ENCODE peak calls at places on chromosomes 2 and 18, in four cellular contexts. One of them, this sample, is unnamed.

GRCh38 chr2:67840460-67841068 is 222.2 kb downstream of the C1D start:
- DNase-seq in astrocyte of the spinal cord: peak
- DNase-seq in heart left ventricle: peak
- DNase-seq in fibroblast of villous mesenchyme: peak
- DNase-seq in this sample: peak

GRCh38 chr18:46260879-46261143 is 156.6 kb downstream of the HAUS1 start:
- DNase-seq in astrocyte of the spinal cord: peak
- DNase-seq in heart left ventricle: no peak
- DNase-seq in fibroblast of villous mesenchyme: no peak
- DNase-seq in this sample: no peak

GRCh38 chr2:145740302-145740701 is 1220.4 kb upstream of the ZEB2 start:
- DNase-seq in astrocyte of the spinal cord: no peak
- DNase-seq in heart left ventricle: no peak
- DNase-seq in fibroblast of villous mesenchyme: no peak
- DNase-seq in this sample: no peak

GRCh38 chr18:45386256-45386655 is 229.0 kb upstream of the SLC14A2 start:
- DNase-seq in astrocyte of the spinal cord: peak
- DNase-seq in heart left ventricle: no peak
- DNase-seq in fibroblast of villous mesenchyme: peak
- DNase-seq in this sample: no peak

GRCh38 chr18:48835119-48835518 is 115.6 kb downstream of the SMAD7 start:
- DNase-seq in astrocyte of the spinal cord: no peak
- DNase-seq in heart left ventricle: no peak
- DNase-seq in fibroblast of villous mesenchyme: no peak
- DNase-seq in this sample: no peak

GRCh38 chr2:226137201-226137811 is 662.3 kb downstream of the IRS1 start:
- DNase-seq in astrocyte of the spinal cord: no peak
- DNase-seq in heart left ventricle: no peak
- DNase-seq in fibroblast of villous mesenchyme: no peak
- DNase-seq in this sample: no peak

GRCh38 chr2:179946346-179946745 is 60.8 kb downstream of the CWC22 start:
- DNase-seq in astrocyte of the spinal cord: no peak
- DNase-seq in heart left ventricle: no peak
- DNase-seq in fibroblast of villous mesenchyme: no peak
- DNase-seq in this sample: no peak

GRCh38 chr2:226611944-226612318 is 187.7 kb downstream of the IRS1 start:
- DNase-seq in astrocyte of the spinal cord: peak
- DNase-seq in heart left ventricle: no peak
- DNase-seq in fibroblast of villous mesenchyme: peak
- DNase-seq in this sample: no peak

GRCh38 chr2:224111576-224111975 is 72.5 kb upstream of the SERPINE2 start:
- DNase-seq in astrocyte of the spinal cord: peak
- DNase-seq in heart left ventricle: peak
- DNase-seq in fibroblast of villous mesenchyme: no peak
- DNase-seq in this sample: no peak

GRCh38 chr2:176174382-176174834 is 14.1 kb upstream of the HOXD1 start:
- DNase-seq in astrocyte of the spinal cord: no peak
- DNase-seq in heart left ventricle: no peak
- DNase-seq in fibroblast of villous mesenchyme: peak
- DNase-seq in this sample: no peak

GRCh38 chr2:17962874-17963273 is 84.4 kb downstream of the KCNS3 start:
- DNase-seq in astrocyte of the spinal cord: no peak
- DNase-seq in heart left ventricle: no peak
- DNase-seq in fibroblast of villous mesenchyme: peak
- DNase-seq in this sample: no peak

GRCh38 chr2:53519925-53520629 is 247.5 kb upstream of the CHAC2 start:
- DNase-seq in astrocyte of the spinal cord: no peak
- DNase-seq in heart left ventricle: no peak
- DNase-seq in fibroblast of villous mesenchyme: no peak
- DNase-seq in this sample: no peak

GRCh38 chr2:162706770-162707169 is 131.8 kb downstream of the KCNH7 start:
- DNase-seq in astrocyte of the spinal cord: no peak
- DNase-seq in heart left ventricle: no peak
- DNase-seq in fibroblast of villous mesenchyme: no peak
- DNase-seq in this sample: no peak

GRCh38 chr2:19070866-19071265 is 287.6 kb downstream of the OSR1 start:
- DNase-seq in astrocyte of the spinal cord: no peak
- DNase-seq in heart left ventricle: no peak
- DNase-seq in fibroblast of villous mesenchyme: no peak
- DNase-seq in this sample: no peak

GRCh38 chr2:75464348-75464946 is 96.3 kb downstream of the EVA1A start:
- DNase-seq in astrocyte of the spinal cord: peak
- DNase-seq in heart left ventricle: no peak
- DNase-seq in fibroblast of villous mesenchyme: peak
- DNase-seq in this sample: no peak

GRCh38 chr18:8673276-8674209 is 31.8 kb upstream of the MTCL1 start:
- DNase-seq in astrocyte of the spinal cord: no peak
- DNase-seq in heart left ventricle: no peak
- DNase-seq in fibroblast of villous mesenchyme: no peak
- DNase-seq in this sample: no peak

GRCh38 chr2:229246334-229246733 is 24.8 kb downstream of the PID1 start:
- DNase-seq in astrocyte of the spinal cord: no peak
- DNase-seq in heart left ventricle: no peak
- DNase-seq in fibroblast of villous mesenchyme: no peak
- DNase-seq in this sample: no peak
- H3K4me3 ChIP-seq in astrocyte of the spinal cord: no peak
- H3K4me3 ChIP-seq in heart left ventricle: no peak
- H3K4me3 ChIP-seq in fibroblast of villous mesenchyme: no peak
- H3K4me3 ChIP-seq in this sample: no peak

DNA sequence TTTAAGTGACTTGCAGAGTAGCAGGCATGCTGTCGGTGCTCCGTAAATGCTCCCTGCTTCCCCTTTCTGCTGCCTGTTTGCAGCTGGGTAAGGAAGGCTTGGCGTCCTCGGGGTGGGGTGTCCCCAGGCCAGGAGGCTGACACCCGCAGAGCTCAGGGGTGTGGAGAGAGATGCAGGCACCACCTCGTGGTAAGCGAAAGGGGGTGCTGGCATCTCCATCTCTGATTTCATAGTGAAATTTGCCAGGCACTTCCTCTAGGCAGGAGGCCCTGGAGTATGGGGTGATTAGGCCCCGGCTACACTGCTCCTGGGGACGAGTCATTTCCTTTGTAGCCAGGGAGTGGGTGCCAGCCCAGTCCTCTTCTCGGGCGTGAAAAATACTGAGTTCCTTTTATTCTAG is 160.4 kb downstream of the KLHL29 start:
- DNase-seq in astrocyte of the spinal cord: no peak
- DNase-seq in heart left ventricle: no peak
- DNase-seq in fibroblast of villous mesenchyme: peak
- DNase-seq in this sample: no peak
- TF ChIP-seq CTCF in astrocyte of the spinal cord: no peak
- TF ChIP-seq CTCF in heart left ventricle: no peak
- TF ChIP-seq CTCF in fibroblast of villous mesenchyme: no peak
- TF ChIP-seq CTCF in this sample: peak

GRCh38 chr2:190533175-190533967 is 1.2 kb downstream of the NEMP2 start:
- DNase-seq in astrocyte of the spinal cord: no peak
- DNase-seq in heart left ventricle: peak
- DNase-seq in fibroblast of villous mesenchyme: peak
- DNase-seq in this sample: no peak

GRCh38 chr2:190534310-190535118 is at the start of gene NEMP2:
- DNase-seq in astrocyte of the spinal cord: peak
- DNase-seq in heart left ventricle: peak
- DNase-seq in fibroblast of villous mesenchyme: peak
- DNase-seq in this sample: no peak

GRCh38 chr2:190530211-190530639 is 4.3 kb downstream of the NEMP2 start:
- DNase-seq in astrocyte of the spinal cord: peak
- DNase-seq in heart left ventricle: no peak
- DNase-seq in fibroblast of villous mesenchyme: peak
- DNase-seq in this sample: peak

GRCh38 chr2:190533968-190534309 is 583 bp downstream of the NEMP2 start:
- DNase-seq in astrocyte of the spinal cord: no peak
- DNase-seq in heart left ventricle: no peak
- DNase-seq in fibroblast of villous mesenchyme: peak
- DNase-seq in this sample: no peak

DNA sequence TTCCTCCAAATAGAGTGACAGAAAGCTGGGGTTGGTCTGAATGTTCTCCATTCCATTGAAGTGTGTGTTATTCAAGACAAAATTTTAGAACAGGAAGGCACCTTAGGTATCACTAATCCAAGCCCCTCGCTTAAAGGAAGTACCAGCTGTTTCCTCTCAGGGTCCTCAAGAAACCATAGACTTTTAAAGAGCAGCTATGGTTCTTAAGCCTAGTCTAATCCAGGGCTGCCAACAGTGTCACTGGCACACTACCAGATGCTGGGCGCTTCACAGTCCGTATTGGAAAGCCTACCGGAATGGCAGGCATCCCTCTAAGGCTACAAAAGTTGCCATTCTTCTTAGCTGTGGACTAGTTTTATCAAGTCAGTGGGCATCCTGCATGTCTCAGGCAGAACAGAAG is 1.9 kb downstream of the NEMP2 start:
- DNase-seq in astrocyte of the spinal cord: no peak
- DNase-seq in heart left ventricle: no peak
- DNase-seq in fibroblast of villous mesenchyme: no peak
- DNase-seq in this sample: no peak
- H3K4me3 ChIP-seq in astrocyte of the spinal cord: no peak
- H3K4me3 ChIP-seq in heart left ventricle: no peak
- H3K4me3 ChIP-seq in fibroblast of villous mesenchyme: no peak
- H3K4me3 ChIP-seq in this sample: no peak

DNA sequence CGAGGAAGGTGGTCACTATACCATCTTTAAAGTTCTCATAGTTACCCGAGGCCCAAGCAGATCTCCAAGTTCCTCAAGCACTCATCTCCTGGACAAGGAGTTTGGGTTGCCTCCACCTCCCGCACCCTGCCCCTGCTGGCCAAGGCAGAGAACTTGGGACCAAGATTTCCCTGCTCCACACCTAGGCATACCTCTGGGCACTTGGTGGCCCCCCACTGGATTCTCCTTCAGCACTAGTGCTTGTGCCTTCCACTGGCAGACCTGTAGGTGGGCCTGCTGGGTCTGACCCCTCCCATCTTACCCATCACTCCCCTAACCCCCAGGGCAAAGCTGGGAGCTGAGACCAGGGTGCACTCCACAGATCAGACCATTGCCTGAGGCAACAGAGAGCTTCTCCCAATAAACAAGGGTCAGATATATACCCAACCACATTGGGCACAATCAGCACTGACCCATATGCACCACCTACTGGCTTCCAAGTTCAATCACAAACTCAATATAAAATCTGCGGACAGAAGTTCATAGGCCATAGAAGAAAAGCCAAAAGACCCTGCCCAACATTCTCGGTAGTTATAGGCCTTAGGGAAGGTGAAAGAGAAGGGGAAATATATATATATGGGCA is 244.2 kb downstream of the EXOC6B start:
- DNase-seq in astrocyte of the spinal cord: no peak
- DNase-seq in heart left ventricle: no peak
- DNase-seq in fibroblast of villous mesenchyme: no peak
- DNase-seq in this sample: no peak
- TF ChIP-seq CTCF in astrocyte of the spinal cord: peak
- TF ChIP-seq CTCF in heart left ventricle: no peak
- TF ChIP-seq CTCF in fibroblast of villous mesenchyme: no peak
- TF ChIP-seq CTCF in this sample: peak

DNA sequence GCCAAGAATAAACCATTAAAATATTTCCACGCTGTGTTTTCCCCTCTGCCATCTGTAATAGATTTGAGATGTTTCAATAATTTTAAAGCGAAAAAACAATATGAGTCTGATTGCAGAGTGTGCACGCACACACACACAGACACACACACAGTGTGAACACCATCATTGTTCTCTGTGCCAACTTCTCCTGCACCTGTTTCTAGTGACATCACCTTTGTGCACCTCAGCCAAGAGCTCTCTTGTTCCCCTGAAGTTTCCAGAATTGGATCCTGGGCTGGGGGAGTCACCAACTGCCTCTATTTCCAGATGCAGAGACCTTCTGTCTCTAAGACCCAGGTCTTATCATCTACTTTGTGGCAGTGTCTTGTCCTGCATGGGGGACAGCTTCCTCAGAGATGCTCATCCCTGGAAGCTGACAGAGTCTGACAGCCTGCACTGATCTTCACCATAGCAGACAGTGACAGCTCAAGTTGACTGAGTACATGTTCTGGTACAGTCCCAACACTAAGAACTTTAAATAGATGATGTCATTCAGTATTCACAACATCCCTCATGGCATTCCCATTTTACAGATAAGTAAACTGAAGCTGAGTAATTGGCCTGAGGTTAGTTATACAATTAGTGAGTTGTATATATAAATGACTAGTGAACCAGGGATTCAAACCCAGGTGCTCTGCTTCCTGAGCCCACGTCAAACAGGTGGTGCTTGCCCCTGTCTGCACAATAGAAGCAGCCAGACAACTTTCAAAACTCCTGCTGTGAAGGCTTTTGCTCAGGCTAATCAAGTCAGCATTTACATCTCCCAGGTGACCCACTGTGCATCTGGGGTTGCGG is 39.4 kb downstream of the ACOXL start:
- DNase-seq in astrocyte of the spinal cord: no peak
- DNase-seq in heart left ventricle: no peak
- DNase-seq in fibroblast of villous mesenchyme: no peak
- DNase-seq in this sample: no peak
- H3K4me3 ChIP-seq in astrocyte of the spinal cord: no peak
- H3K4me3 ChIP-seq in heart left ventricle: no peak
- H3K4me3 ChIP-seq in fibroblast of villous mesenchyme: no peak
- H3K4me3 ChIP-seq in this sample: no peak

DNA sequence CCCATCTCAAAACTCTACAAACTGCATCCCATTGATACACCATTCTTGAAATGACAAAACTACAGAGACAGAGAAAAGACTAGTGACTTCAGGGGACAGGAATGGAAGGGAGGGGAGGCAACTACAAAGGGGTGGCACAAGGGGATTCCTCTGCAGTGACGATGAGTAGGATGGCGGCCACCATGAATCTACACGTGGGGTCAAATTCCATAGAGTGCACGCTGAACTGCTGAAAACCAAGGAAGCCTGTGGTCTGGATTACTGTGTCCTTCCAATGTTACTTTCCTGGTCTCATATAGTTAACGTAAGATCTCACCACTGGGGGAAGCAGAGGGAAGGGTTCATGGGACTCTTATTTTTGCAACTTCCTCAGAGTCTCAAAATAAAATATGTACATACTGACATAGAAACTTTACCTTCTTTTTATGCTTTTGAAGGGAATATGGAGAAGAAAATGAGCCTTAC is 23.6 kb downstream of the COX7A2L start:
- DNase-seq in astrocyte of the spinal cord: no peak
- DNase-seq in heart left ventricle: no peak
- DNase-seq in fibroblast of villous mesenchyme: no peak
- DNase-seq in this sample: no peak
- TF ChIP-seq CTCF in astrocyte of the spinal cord: peak
- TF ChIP-seq CTCF in heart left ventricle: no peak
- TF ChIP-seq CTCF in fibroblast of villous mesenchyme: peak
- TF ChIP-seq CTCF in this sample: no peak

GRCh38 chr2:117888897-117889296 is 74.4 kb downstream of the DDX18 start:
- DNase-seq in astrocyte of the spinal cord: no peak
- DNase-seq in heart left ventricle: no peak
- DNase-seq in fibroblast of villous mesenchyme: no peak
- DNase-seq in this sample: no peak
- H3K4me3 ChIP-seq in astrocyte of the spinal cord: no peak
- H3K4me3 ChIP-seq in heart left ventricle: no peak
- H3K4me3 ChIP-seq in fibroblast of villous mesenchyme: no peak
- H3K4me3 ChIP-seq in this sample: no peak

This sample was measured in AG09309.